ENCODE peak calls at places on chromosomes 1 and 21, in ten cellular contexts. One of them, this sample, is unnamed.

GRCh38 chr1:206513312-206514111 is 6.2 kb downstream of the RASSF5 start:
- DNase-seq in adrenal gland: peak
- DNase-seq in PC-3: peak
- DNase-seq in H7: no peak
- DNase-seq in GM06990: no peak
- DNase-seq in AG04450: peak
- DNase-seq in BE2C: no peak
- DNase-seq in adipocyte: peak
- DNase-seq in foreskin fibroblast: peak
- DNase-seq in pancreas: peak
- DNase-seq in this sample: peak

GRCh38 chr1:193525411-193525810 is 339.0 kb upstream of the B3GALT2 start:
- DNase-seq in adrenal gland: no peak
- DNase-seq in PC-3: no peak
- DNase-seq in H7: no peak
- DNase-seq in GM06990: no peak
- DNase-seq in AG04450: no peak
- DNase-seq in BE2C: no peak
- DNase-seq in adipocyte: no peak
- DNase-seq in foreskin fibroblast: no peak
- DNase-seq in pancreas: no peak
- DNase-seq in this sample: no peak

GRCh38 chr1:41354956-41355355 is 6.3 kb upstream of the FOXO6 start:
- DNase-seq in adrenal gland: no peak
- DNase-seq in PC-3: no peak
- DNase-seq in H7: peak
- DNase-seq in GM06990: no peak
- DNase-seq in AG04450: no peak
- DNase-seq in BE2C: no peak
- DNase-seq in adipocyte: no peak
- DNase-seq in foreskin fibroblast: no peak
- DNase-seq in pancreas: peak
- DNase-seq in this sample: no peak

GRCh38 chr1:183841950-183842816 is 37.3 kb downstream of the RGL1 start:
- DNase-seq in adrenal gland: no peak
- DNase-seq in PC-3: peak
- DNase-seq in H7: no peak
- DNase-seq in GM06990: peak
- DNase-seq in AG04450: peak
- DNase-seq in BE2C: peak
- DNase-seq in adipocyte: peak
- DNase-seq in foreskin fibroblast: peak
- DNase-seq in pancreas: no peak
- DNase-seq in this sample: peak

GRCh38 chr1:220353229-220354012 is 81.2 kb upstream of the RAB3GAP2 start:
- DNase-seq in adrenal gland: no peak
- DNase-seq in PC-3: no peak
- DNase-seq in H7: peak
- DNase-seq in GM06990: no peak
- DNase-seq in AG04450: no peak
- DNase-seq in BE2C: no peak
- DNase-seq in adipocyte: no peak
- DNase-seq in foreskin fibroblast: no peak
- DNase-seq in pancreas: no peak
- DNase-seq in this sample: no peak

GRCh38 chr1:201309420-201309819 is 26.1 kb downstream of the PKP1 start:
- DNase-seq in adrenal gland: peak
- DNase-seq in PC-3: peak
- DNase-seq in H7: peak
- DNase-seq in GM06990: no peak
- DNase-seq in AG04450: no peak
- DNase-seq in BE2C: peak
- DNase-seq in adipocyte: peak
- DNase-seq in foreskin fibroblast: peak
- DNase-seq in pancreas: no peak
- DNase-seq in this sample: no peak

GRCh38 chr1:12100071-12100470 is 37.0 kb downstream of the TNFRSF8 start:
- DNase-seq in adrenal gland: no peak
- DNase-seq in PC-3: peak
- DNase-seq in H7: no peak
- DNase-seq in GM06990: no peak
- DNase-seq in AG04450: no peak
- DNase-seq in BE2C: no peak
- DNase-seq in adipocyte: no peak
- DNase-seq in foreskin fibroblast: no peak
- DNase-seq in pancreas: no peak
- DNase-seq in this sample: no peak

GRCh38 chr21:45256021-45256911 is 31.4 kb downstream of the POFUT2 start:
- DNase-seq in adrenal gland: no peak
- DNase-seq in PC-3: no peak
- DNase-seq in H7: peak
- DNase-seq in GM06990: no peak
- DNase-seq in AG04450: no peak
- DNase-seq in BE2C: peak
- DNase-seq in adipocyte: no peak
- DNase-seq in foreskin fibroblast: no peak
- DNase-seq in pancreas: no peak
- DNase-seq in this sample: no peak

DNA sequence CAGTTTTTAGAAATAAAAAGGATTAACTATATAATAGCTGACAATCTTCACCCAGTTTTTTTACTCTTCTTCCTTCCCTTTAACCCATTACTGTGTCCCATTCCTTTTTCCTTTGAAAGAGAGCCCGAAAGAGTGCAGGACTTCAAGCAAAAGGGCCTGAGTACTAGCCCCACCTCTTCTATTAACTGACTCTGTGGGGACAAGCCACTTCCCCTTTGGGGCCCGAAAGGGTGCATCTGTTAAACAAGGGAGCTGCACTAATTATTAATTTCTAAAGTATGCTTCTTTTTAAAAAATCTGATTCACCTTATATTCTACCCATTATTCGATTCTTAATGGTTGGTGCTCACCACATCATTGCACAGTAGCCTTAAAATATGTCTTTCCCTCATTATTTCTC is 3.3 kb downstream of the USP24 start:
- DNase-seq in adrenal gland: no peak
- DNase-seq in PC-3: no peak
- DNase-seq in H7: no peak
- DNase-seq in GM06990: no peak
- DNase-seq in AG04450: no peak
- DNase-seq in BE2C: no peak
- DNase-seq in adipocyte: no peak
- DNase-seq in foreskin fibroblast: no peak
- DNase-seq in pancreas: no peak
- DNase-seq in this sample: no peak
- H3K4me3 ChIP-seq in adrenal gland: no peak
- H3K4me3 ChIP-seq in PC-3: peak
- H3K4me3 ChIP-seq in H7: no peak
- H3K4me3 ChIP-seq in GM06990: peak
- H3K4me3 ChIP-seq in AG04450: no peak
- H3K4me3 ChIP-seq in BE2C: no peak
- H3K4me3 ChIP-seq in adipocyte: peak
- H3K4me3 ChIP-seq in foreskin fibroblast: no peak
- H3K4me3 ChIP-seq in pancreas: no peak
- H3K4me3 ChIP-seq in this sample: no peak

DNA sequence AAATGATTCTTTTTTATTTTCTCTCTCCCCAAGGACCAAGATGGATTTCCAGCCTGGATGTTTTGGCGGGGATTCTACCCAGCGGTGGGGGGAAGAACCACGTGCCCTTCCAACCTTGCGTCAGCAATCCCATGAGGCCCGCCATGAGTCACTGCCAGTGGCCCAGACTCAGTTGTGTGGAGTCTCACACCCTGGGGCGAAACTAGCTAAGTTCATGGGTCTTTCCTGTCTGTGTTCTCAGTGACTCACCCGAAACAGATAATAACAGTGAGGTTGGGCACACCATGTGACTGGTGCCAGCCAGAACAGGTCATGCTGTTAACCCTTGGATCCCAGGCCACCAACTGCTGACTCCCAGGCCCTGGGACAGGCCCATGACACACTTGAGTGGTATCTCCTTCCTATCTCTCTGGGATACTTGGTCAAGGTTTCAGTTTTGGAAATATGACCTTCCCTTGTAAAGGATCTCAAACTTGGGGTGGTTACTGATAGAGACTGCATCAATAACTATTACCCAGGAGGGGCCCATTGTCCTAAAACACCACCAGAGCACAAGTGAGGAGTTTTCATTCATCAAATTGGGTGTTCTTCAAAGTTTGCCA is 98.0 kb upstream of the DUSP10 start:
- DNase-seq in adrenal gland: peak
- DNase-seq in PC-3: peak
- DNase-seq in H7: no peak
- DNase-seq in GM06990: peak
- DNase-seq in AG04450: no peak
- DNase-seq in BE2C: peak
- DNase-seq in adipocyte: peak
- DNase-seq in foreskin fibroblast: peak
- DNase-seq in pancreas: peak
- DNase-seq in this sample: peak
- H3K4me3 ChIP-seq in adrenal gland: no peak
- H3K4me3 ChIP-seq in PC-3: no peak
- H3K4me3 ChIP-seq in H7: no peak
- H3K4me3 ChIP-seq in GM06990: no peak
- H3K4me3 ChIP-seq in AG04450: no peak
- H3K4me3 ChIP-seq in BE2C: no peak
- H3K4me3 ChIP-seq in adipocyte: peak
- H3K4me3 ChIP-seq in foreskin fibroblast: no peak
- H3K4me3 ChIP-seq in pancreas: no peak
- H3K4me3 ChIP-seq in this sample: no peak

GRCh38 chr21:43900078-43900385 is 35.0 kb downstream of the AGPAT3 start:
- DNase-seq in adrenal gland: no peak
- DNase-seq in PC-3: no peak
- DNase-seq in H7: no peak
- DNase-seq in GM06990: no peak
- DNase-seq in AG04450: no peak
- DNase-seq in BE2C: no peak
- DNase-seq in adipocyte: no peak
- DNase-seq in foreskin fibroblast: no peak
- DNase-seq in pancreas: no peak
- DNase-seq in this sample: no peak

GRCh38 chr21:43903451-43904091 is 38.5 kb downstream of the AGPAT3 start:
- DNase-seq in adrenal gland: peak
- DNase-seq in PC-3: no peak
- DNase-seq in H7: peak
- DNase-seq in GM06990: no peak
- DNase-seq in AG04450: no peak
- DNase-seq in BE2C: no peak
- DNase-seq in adipocyte: no peak
- DNase-seq in foreskin fibroblast: peak
- DNase-seq in pancreas: peak
- DNase-seq in this sample: no peak

GRCh38 chr21:43900690-43901089 is 35.7 kb downstream of the AGPAT3 start:
- DNase-seq in adrenal gland: no peak
- DNase-seq in PC-3: no peak
- DNase-seq in H7: no peak
- DNase-seq in GM06990: no peak
- DNase-seq in AG04450: no peak
- DNase-seq in BE2C: no peak
- DNase-seq in adipocyte: no peak
- DNase-seq in foreskin fibroblast: no peak
- DNase-seq in pancreas: peak
- DNase-seq in this sample: no peak

GRCh38 chr21:43902441-43902840 is 37.4 kb downstream of the AGPAT3 start:
- DNase-seq in adrenal gland: peak
- DNase-seq in PC-3: peak
- DNase-seq in H7: peak
- DNase-seq in GM06990: no peak
- DNase-seq in AG04450: no peak
- DNase-seq in BE2C: no peak
- DNase-seq in adipocyte: no peak
- DNase-seq in foreskin fibroblast: peak
- DNase-seq in pancreas: peak
- DNase-seq in this sample: no peak

GRCh38 chr21:43899307-43900077 is 34.5 kb downstream of the AGPAT3 start:
- DNase-seq in adrenal gland: no peak
- DNase-seq in PC-3: no peak
- DNase-seq in H7: peak
- DNase-seq in GM06990: no peak
- DNase-seq in AG04450: no peak
- DNase-seq in BE2C: no peak
- DNase-seq in adipocyte: no peak
- DNase-seq in foreskin fibroblast: no peak
- DNase-seq in pancreas: peak
- DNase-seq in this sample: no peak
- H3K4me3 ChIP-seq in adrenal gland: no peak
- H3K4me3 ChIP-seq in PC-3: no peak
- H3K4me3 ChIP-seq in H7: no peak
- H3K4me3 ChIP-seq in GM06990: no peak
- H3K4me3 ChIP-seq in AG04450: no peak
- H3K4me3 ChIP-seq in BE2C: no peak
- H3K4me3 ChIP-seq in adipocyte: no peak
- H3K4me3 ChIP-seq in foreskin fibroblast: no peak
- H3K4me3 ChIP-seq in pancreas: no peak
- H3K4me3 ChIP-seq in this sample: no peak

DNA sequence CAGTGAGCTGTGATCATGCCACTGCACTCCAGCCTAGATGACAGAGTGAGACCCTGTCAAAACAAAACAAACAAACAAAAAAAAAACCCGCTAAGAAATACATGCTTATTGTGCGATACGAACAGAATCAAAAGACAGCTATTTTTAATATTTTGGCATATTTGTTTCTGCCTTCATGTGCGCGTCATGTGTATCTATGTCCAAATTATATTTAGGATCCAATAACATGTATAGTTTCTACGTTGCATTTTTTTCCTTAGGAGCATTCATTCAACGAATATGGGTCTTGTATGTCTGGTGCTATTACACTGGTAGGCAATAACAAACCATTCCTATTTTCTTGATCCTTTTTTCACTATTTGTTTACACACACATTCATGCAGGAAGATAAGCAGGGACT is 1.8 kb downstream of the CD46 start:
- DNase-seq in adrenal gland: no peak
- DNase-seq in PC-3: no peak
- DNase-seq in H7: no peak
- DNase-seq in GM06990: no peak
- DNase-seq in AG04450: no peak
- DNase-seq in BE2C: no peak
- DNase-seq in adipocyte: no peak
- DNase-seq in foreskin fibroblast: no peak
- DNase-seq in pancreas: no peak
- DNase-seq in this sample: no peak
- H3K4me3 ChIP-seq in adrenal gland: peak
- H3K4me3 ChIP-seq in PC-3: peak
- H3K4me3 ChIP-seq in H7: no peak
- H3K4me3 ChIP-seq in GM06990: peak
- H3K4me3 ChIP-seq in AG04450: peak
- H3K4me3 ChIP-seq in BE2C: peak
- H3K4me3 ChIP-seq in adipocyte: peak
- H3K4me3 ChIP-seq in foreskin fibroblast: peak
- H3K4me3 ChIP-seq in pancreas: peak
- H3K4me3 ChIP-seq in this sample: peak

DNA sequence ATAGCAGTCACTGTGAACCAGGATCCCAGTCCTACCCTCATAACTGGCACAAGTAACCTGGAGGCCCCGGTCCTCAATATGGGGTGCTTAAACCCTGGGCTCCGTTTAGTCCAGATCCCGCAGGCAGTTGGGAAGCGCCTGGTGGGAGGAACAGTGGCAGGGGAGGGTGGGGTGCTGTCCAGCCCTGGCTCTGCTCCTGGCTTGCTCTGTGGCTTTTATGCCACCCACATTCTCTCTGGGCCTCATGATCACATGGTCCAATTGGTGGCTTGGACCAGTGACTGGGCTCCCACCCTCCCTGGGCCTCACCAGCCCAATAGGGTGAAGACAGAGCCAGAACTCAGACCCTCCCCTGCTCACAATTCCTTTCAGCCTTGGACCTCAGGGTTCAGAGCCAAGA is 2.9 kb downstream of the CD164L2 start:
- DNase-seq in adrenal gland: no peak
- DNase-seq in PC-3: no peak
- DNase-seq in H7: no peak
- DNase-seq in GM06990: no peak
- DNase-seq in AG04450: no peak
- DNase-seq in BE2C: no peak
- DNase-seq in adipocyte: peak
- DNase-seq in foreskin fibroblast: peak
- DNase-seq in pancreas: no peak
- DNase-seq in this sample: no peak
- H3K4me3 ChIP-seq in adrenal gland: no peak
- H3K4me3 ChIP-seq in PC-3: no peak
- H3K4me3 ChIP-seq in H7: no peak
- H3K4me3 ChIP-seq in GM06990: no peak
- H3K4me3 ChIP-seq in AG04450: no peak
- H3K4me3 ChIP-seq in BE2C: no peak
- H3K4me3 ChIP-seq in adipocyte: no peak
- H3K4me3 ChIP-seq in foreskin fibroblast: no peak
- H3K4me3 ChIP-seq in pancreas: no peak
- H3K4me3 ChIP-seq in this sample: no peak